ENCODE peak calls at places on chromosomes 13 and 19, in eight cellular contexts. H is endodermal cell, C is WTC11, O is GM20000, P is tibial nerve, Q is mesothelial cell of epicardium, S is neural crest cell, T is fibroblast of the aortic adventitia. D is an unnamed sample.

GRCh38 chr13:91534996-91535395 is 136.6 kb downstream of the GPC5 start:
- DNase-seq in Q (no peak), O (no peak), C (no peak), P (no peak), T (no peak), H (no peak), S (no peak), D (no peak)

GRCh38 chr13:76759877-76760276 is 126.3 kb downstream of the KCTD12 start:
- DNase-seq in S (no peak), O (no peak), C (no peak), T (peak; percentile 36), Q (no peak), P (no peak), H (no peak), D (no peak)

GRCh38 chr13:23620613-23621315 is 50.6 kb downstream of the TNFRSF19 start:
- DNase-seq in Q (no peak), H (no peak), O (no peak), S (no peak), C (no peak), P (no peak), T (no peak), D (no peak)

GRCh38 chr13:73835138-73835721 is 299.0 kb downstream of the KLF12 start:
- DNase-seq in H (no peak), T (peak; percentile 66), O (peak; percentile 42), Q (no peak), P (no peak), S (no peak), C (no peak), D (peak; percentile 42)

GRCh38 chr19:47227347-47228167 is 3.4 kb downstream of the BBC3 start:
- DNase-seq in O (peak; percentile 89), S (peak; percentile 93), T (peak; percentile 95), Q (peak; percentile 67), P (peak; percentile 79), C (peak; percentile 97), H (peak; percentile 99), D (peak; percentile 82)

GRCh38 chr19:56066152-56067023 is 54.7 kb downstream of the ZNF787 start:
- DNase-seq in Q (peak; percentile 79), O (peak; percentile 78), C (peak; percentile 86), T (peak; percentile 40), S (peak; percentile 80), H (peak; percentile 92), P (no peak), D (peak; percentile 84)

GRCh38 chr13:75250526-75251183 is 231.3 kb downstream of the TBC1D4 start:
- DNase-seq in P (no peak), C (no peak), Q (no peak), O (no peak), S (no peak), T (peak; percentile 87), H (no peak), D (no peak)

GRCh38 chr19:35513231-35513974 is at the start of gene DMKN:
- DNase-seq in S (no peak), O (no peak), T (peak; percentile 59), P (no peak), H (peak; percentile 86), Q (no peak), C (no peak), D (no peak)

GRCh38 chr13:49410006-49410405 is 33.9 kb downstream of the CAB39L start:
- DNase-seq in H (no peak), S (no peak), P (no peak), T (no peak), C (no peak), O (no peak), Q (no peak), D (no peak)

GRCh38 chr19:4868286-4868834 is 893 bp upstream of the PLIN3 start:
- DNase-seq in P (no peak), O (no peak), S (no peak), Q (no peak), T (no peak), C (no peak), H (no peak), D (peak; percentile 8)

GRCh38 chr19:38665950-38666661 is 18.7 kb downstream of the ACTN4 start:
- DNase-seq in T (peak; percentile 64), P (peak; percentile 43), Q (peak; percentile 64), H (peak; percentile 94), O (no peak), C (peak; percentile 80), S (no peak), D (no peak)

GRCh38 chr13:98399756-98400155 is 177.2 kb downstream of the STK24 start:
- DNase-seq in C (no peak), S (no peak), H (no peak), P (no peak), O (no peak), T (no peak), Q (no peak), D (no peak)

GRCh38 chr19:23093832-23094231 is 23.0 kb upstream of the ZNF730 start:
- DNase-seq in H (peak; percentile 60), O (no peak), C (peak; percentile 18), T (no peak), P (no peak), Q (no peak), S (no peak), D (no peak)

GRCh38 chr13:51552027-51552426 is 32.2 kb upstream of the WDFY2 start:
- DNase-seq in S (no peak), T (peak; percentile 28), Q (no peak), P (no peak), C (no peak), O (no peak), H (no peak), D (no peak)

GRCh38 chr13:50708461-50708860 is 135.0 kb downstream of the DLEU7 start:
- DNase-seq in O (no peak), Q (no peak), H (no peak), C (no peak), S (no peak), P (no peak), T (peak; percentile 39), D (no peak)

GRCh38 chr19:3494051-3494450 is 6.4 kb downstream of the DOHH start:
- DNase-seq in Q (peak; percentile 53), H (peak; percentile 94), P (no peak), O (no peak), S (no peak), C (peak; percentile 88), T (no peak), D (no peak)

GRCh38 chr13:99926014-99926731 is 45.4 kb downstream of the ZIC5 start:
- DNase-seq in S (no peak), C (no peak), Q (no peak), H (no peak), O (no peak), T (peak; percentile 14), P (no peak), D (no peak)

GRCh38 chr19:15479391-15480345 is at the start of gene PGLYRP2:
- DNase-seq in C (peak; percentile 33), S (no peak), T (no peak), Q (no peak), O (no peak), P (no peak), H (peak; percentile 65), D (no peak)

GRCh38 chr19:33767898-33768413 is 28.7 kb upstream of the KCTD15 start:
- DNase-seq in H (peak; percentile 96), C (peak; percentile 91), T (peak; percentile 10), Q (peak; percentile 89), O (no peak), S (peak; percentile 81), P (no peak), D (no peak)

GRCh38 chr19:18855647-18856384 is 24.1 kb downstream of the UPF1 start:
- DNase-seq in O (no peak), H (no peak), P (no peak), Q (no peak), T (no peak), S (no peak), C (no peak), D (no peak)

GRCh38 chr19:55467236-55468053 is 2.9 kb upstream of the C19orf85 start:
- DNase-seq in P (peak; percentile 63), T (peak; percentile 86), H (peak; percentile 90), O (peak; percentile 88), Q (peak; percentile 82), S (peak; percentile 75), C (peak; percentile 77), D (peak; percentile 85)

GRCh38 chr19:40936755-40937154 is 54.3 kb upstream of the CYP2B6 start:
- DNase-seq in H (no peak), T (no peak), C (no peak), S (no peak), O (no peak), Q (no peak), P (no peak), D (no peak)

GRCh38 chr13:41960700-41961697 is at the start of gene VWA8:
- DNase-seq in Q (peak; percentile 76), C (peak; percentile 90), S (peak; percentile 69), P (peak; percentile 30), H (peak; percentile 96), T (peak; percentile 79), O (peak; percentile 90), D (peak; percentile 89)
- TF ChIP-seq CTCF in Q (no peak), C (no peak), S (no peak), P (no peak), H (no peak), T (no peak), O (no peak), D (no peak)

GRCh38 chr13:92613921-92614320 is 612.7 kb upstream of the GPC6 start:
- DNase-seq in P (no peak), O (no peak), T (no peak), S (no peak), H (no peak), C (no peak), Q (no peak), D (no peak)

DNA sequence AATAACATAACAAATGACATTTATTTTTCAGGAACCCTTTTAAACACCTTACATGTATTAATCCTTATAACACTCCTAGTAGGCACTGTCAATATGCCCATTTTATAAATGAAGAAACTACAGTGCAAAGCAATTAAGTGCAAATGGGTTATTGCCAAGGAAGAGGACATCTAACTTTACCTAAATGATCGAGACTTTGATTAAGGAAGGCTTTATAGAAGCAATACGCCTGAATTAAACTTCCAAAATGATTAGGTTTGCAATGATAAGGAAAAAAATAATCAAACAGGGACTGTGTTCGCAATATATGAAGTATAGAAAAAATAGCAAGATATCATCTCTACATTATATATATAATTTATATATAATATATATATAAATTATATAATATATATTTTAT is 613.7 kb upstream of the GPC6 start:
- DNase-seq in H (no peak), S (no peak), P (no peak), Q (no peak), C (no peak), T (no peak), O (no peak), D (no peak)
- TF ChIP-seq CTCF in H (no peak), S (no peak), P (no peak), Q (no peak), C (no peak), T (no peak), O (no peak), D (no peak)

GRCh38 chr13:44814836-44815235 is 174.4 kb downstream of the NUFIP1 start:
- DNase-seq in T (no peak), S (no peak), Q (no peak), O (no peak), P (no peak), C (no peak), H (no peak), D (no peak)
- TF ChIP-seq CTCF in T (no peak), S (no peak), Q (no peak), O (no peak), P (no peak), C (no peak), H (no peak), D (no peak)

DNA sequence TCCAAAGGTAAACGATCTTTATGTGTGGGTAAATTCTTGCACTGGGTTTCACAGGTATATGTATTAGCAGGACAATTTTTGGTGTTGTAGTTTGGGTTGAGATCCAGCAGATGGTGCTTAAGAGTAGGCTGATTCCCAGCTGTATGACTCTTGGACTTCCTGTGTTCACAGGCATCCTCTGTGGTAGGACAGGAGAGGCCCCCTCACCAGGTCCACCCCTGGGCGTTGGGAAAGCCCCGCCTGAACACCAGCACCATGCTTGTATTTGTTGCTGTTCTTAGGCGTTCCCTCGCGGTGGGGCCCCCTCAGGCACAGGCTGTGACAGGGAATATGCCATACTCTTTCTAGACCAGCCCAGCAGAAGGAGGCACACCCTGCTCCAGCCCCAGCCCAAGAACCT is 49.5 kb upstream of the PCDH17 start:
- DNase-seq in S (no peak), O (no peak), H (peak; percentile 69), Q (no peak), P (no peak), T (no peak), C (peak; percentile 26), D (no peak)
- TF ChIP-seq CTCF in S (peak; percentile 24), O (no peak), H (peak; percentile 71), Q (no peak), P (no peak), T (no peak), C (peak; percentile 10), D (no peak)